ENCODE peak calls at places on chromosomes 5 and 9, in six cellular contexts. I is A549, K is HepG2, B is K562, H is endothelial cell of umbilical vein, G is GM12878. N is an unnamed sample.

GRCh38 chr9:89481161-89481915 is 16.6 kb downstream of the SEMA4D start:
- DNase-seq in G (no peak), B (no peak), I (no peak), H (no peak), K (no peak), N (no peak)

GRCh38 chr9:90394866-90395265 is 247.8 kb downstream of the DIRAS2 start:
- DNase-seq in B (no peak), I (no peak), H (no peak), G (no peak), K (no peak), N (no peak)

GRCh38 chr9:118331622-118332045 is 627.4 kb downstream of the TLR4 start:
- DNase-seq in K (no peak), B (no peak), H (no peak), I (peak), G (no peak), N (no peak)

GRCh38 chr5:95823738-95824609 is 1.4 kb upstream of the GLRX start:
- DNase-seq in K (peak), G (no peak), H (peak), I (peak), B (peak), N (peak)

GRCh38 chr5:74643160-74643562 is 2.6 kb upstream of the ENC1 start:
- DNase-seq in G (no peak), H (peak), I (no peak), K (peak), B (no peak), N (peak)

GRCh38 chr5:153543959-153544470 is 53.5 kb downstream of the GRIA1 start:
- DNase-seq in H (no peak), G (no peak), K (no peak), B (no peak), I (no peak), N (no peak)

GRCh38 chr9:96006961-96007360 is 131.5 kb downstream of the ERCC6L2 start:
- DNase-seq in I (no peak), H (no peak), K (no peak), B (no peak), G (no peak), N (no peak)

GRCh38 chr9:105063665-105064247 is 135.8 kb upstream of the ABCA1 start:
- DNase-seq in H (no peak), G (no peak), K (peak), B (no peak), I (no peak), N (peak)

GRCh38 chr5:130323804-130324454 is 419.7 kb downstream of the CHSY3 start:
- DNase-seq in I (no peak), G (peak), H (peak), B (no peak), K (no peak), N (peak)

GRCh38 chr5:134524826-134525686 is at the start of gene JADE2:
- DNase-seq in K (peak), B (peak), G (no peak), I (peak), H (peak), N (peak)

GRCh38 chr9:82332018-82332773 is 343.6 kb downstream of the SPATA31D1 start:
- DNase-seq in G (no peak), I (peak), K (no peak), H (no peak), B (no peak), N (no peak)

GRCh38 chr5:136424835-136425694 is 59.7 kb upstream of the TRPC7 start:
- DNase-seq in G (no peak), B (peak), I (peak), K (peak), H (peak), N (peak)

GRCh38 chr9:29640507-29640906 is 2067.2 kb upstream of the C9orf72 start:
- DNase-seq in G (no peak), H (no peak), B (no peak), I (no peak), K (no peak), N (no peak)

GRCh38 chr9:79570449-79571308 is 1.1 kb upstream of the TLE4 start:
- DNase-seq in I (peak), H (peak), K (no peak), B (peak), G (no peak), N (peak)

GRCh38 chr5:168132186-168132585 is 159.3 kb upstream of the WWC1 start:
- DNase-seq in K (no peak), B (no peak), G (no peak), H (no peak), I (no peak), N (no peak)

GRCh38 chr9:33130501-33130900 is 36.6 kb downstream of the B4GALT1 start:
- DNase-seq in K (no peak), G (no peak), I (peak), B (no peak), H (peak), N (peak)

GRCh38 chr5:17497446-17497845 is 585 bp upstream of the TAF11L2 start:
- DNase-seq in H (no peak), G (no peak), I (no peak), B (no peak), K (no peak), N (no peak)

GRCh38 chr5:125295405-125295872 is 549.0 kb upstream of the ZNF608 start:
- DNase-seq in G (no peak), K (no peak), I (no peak), B (no peak), H (peak), N (no peak)

GRCh38 chr5:53123702-53124101 is 14.1 kb upstream of the MOCS2 start:
- DNase-seq in I (peak), H (peak), G (no peak), K (no peak), B (no peak), N (no peak)

GRCh38 chr5:164191240-164191639 is 685.8 kb downstream of the MAT2B start:
- DNase-seq in I (no peak), H (peak), K (peak), G (no peak), B (no peak), N (no peak)

GRCh38 chr5:51387854-51388320 is 4.6 kb downstream of the ISL1 start:
- DNase-seq in K (no peak), G (no peak), H (no peak), I (no peak), B (no peak), N (no peak)

GRCh38 chr5:61313960-61314681 is 17.9 kb upstream of the ZSWIM6 start:
- DNase-seq in K (no peak), G (no peak), B (no peak), H (peak), I (no peak), N (peak)

GRCh38 chr5:157108961-157109360 is at the start of gene HAVCR2:
- DNase-seq in K (no peak), H (no peak), I (no peak), B (no peak), G (peak), N (peak)

GRCh38 chr9:75890541-75891276 is at the start of gene PCSK5:
- DNase-seq in G (no peak), K (peak), H (peak), I (peak), B (peak), N (peak)

GRCh38 chr5:127601111-127601510 is 47.8 kb upstream of the CTXN3 start:
- DNase-seq in G (no peak), H (no peak), K (no peak), B (no peak), I (no peak), N (no peak)
- TF ChIP-seq CTCF in G (no peak), H (no peak), K (no peak), B (no peak), I (no peak), N (no peak)

GRCh38 chr5:115831163-115831768 is 10.1 kb downstream of the ATG12 start:
- DNase-seq in H (peak), B (peak), G (no peak), K (peak), I (peak), N (peak)
- TF ChIP-seq MYC in H (no peak), B (no peak), G (no peak), K (no peak), I (no peak), N (no peak)

GRCh38 chr9:8025532-8025931 is 226.0 kb upstream of the DMAC1 start:
- DNase-seq in K (no peak), B (no peak), H (no peak), G (no peak), I (no peak), N (no peak)

GRCh38 chr9:8020161-8020560 is 220.6 kb upstream of the DMAC1 start:
- DNase-seq in H (no peak), B (no peak), K (no peak), G (no peak), I (no peak), N (no peak)

GRCh38 chr9:8014987-8015682 is 215.6 kb upstream of the DMAC1 start:
- DNase-seq in I (no peak), G (no peak), B (no peak), K (no peak), H (no peak), N (no peak)

DNA sequence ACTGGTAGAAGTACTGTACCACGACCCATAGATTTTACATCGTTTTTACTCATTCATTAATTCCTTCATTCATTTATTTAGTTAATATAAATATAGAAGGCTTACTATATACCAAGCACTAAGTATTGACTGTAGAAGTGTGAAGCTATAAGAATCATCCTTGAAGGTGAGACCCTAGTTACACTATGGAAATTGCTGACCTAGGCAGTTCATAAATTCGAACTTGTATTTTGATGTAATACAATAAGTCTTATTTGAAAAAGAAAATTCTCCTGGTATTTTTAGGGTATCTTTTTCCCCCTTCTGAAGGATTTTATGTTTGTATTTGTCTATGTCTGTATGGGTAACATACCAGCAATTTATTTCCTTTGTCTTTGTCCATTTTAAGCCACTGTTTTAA is 220.1 kb upstream of the DMAC1 start:
- DNase-seq in H (no peak), B (no peak), G (no peak), K (no peak), I (no peak), N (no peak)
- TF ChIP-seq CTCF in H (no peak), B (no peak), G (no peak), K (no peak), I (no peak), N (no peak)

DNA sequence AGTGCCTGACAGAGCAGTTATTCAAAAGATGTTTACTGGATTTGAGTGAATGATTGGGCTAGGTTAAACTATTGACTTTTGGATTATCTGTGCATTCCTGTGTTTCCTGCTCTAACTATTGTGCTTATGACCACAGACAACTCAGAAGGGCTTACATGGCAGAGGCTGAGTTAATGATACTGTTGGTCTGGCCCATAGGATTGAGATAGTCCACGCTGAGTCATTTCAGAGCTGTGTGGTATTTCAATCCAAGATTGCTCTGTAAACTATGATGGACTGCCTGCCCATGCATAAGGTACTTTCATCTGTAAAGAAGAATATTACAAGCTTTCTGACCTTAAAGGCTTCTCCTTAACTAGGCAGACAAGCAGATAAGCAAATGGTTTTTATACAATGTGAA is 49.1 kb upstream of the SLIT3 start:
- DNase-seq in I (peak), G (no peak), H (peak), B (no peak), K (no peak), N (no peak)
- TF ChIP-seq MYC in I (no peak), G (no peak), H (no peak), B (no peak), K (no peak), N (no peak)

DNA sequence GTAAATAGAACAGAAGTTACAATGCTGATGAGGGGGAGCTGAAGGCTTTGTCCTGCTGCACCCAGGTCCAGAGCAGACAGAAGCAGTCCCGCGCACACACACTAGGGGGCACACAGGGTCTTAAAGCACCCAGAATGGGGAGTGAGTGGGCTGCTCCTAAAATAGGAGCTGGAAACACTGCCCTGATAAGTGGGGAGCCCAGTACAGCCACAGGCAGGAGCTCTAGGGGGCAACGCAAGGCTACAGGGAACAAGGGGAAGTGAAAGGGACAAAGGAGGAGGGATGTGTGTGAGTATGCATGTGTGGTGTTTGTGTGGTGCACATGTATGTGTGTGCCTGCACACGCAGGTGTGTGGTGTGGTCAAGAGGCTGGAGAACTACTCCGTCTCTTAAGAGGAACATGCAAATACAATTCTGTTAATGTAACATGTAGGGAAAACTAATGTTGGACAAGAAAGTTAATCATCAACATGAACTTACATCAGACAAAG is 191.5 kb downstream of the ROR2 start:
- DNase-seq in G (peak), I (peak), B (peak), K (peak), H (peak), N (peak)
- TF ChIP-seq CTCF in G (peak), I (peak), B (peak), K (peak), H (peak), N (peak)

GRCh38 chr9:109255394-109255793 is 65.5 kb downstream of the EPB41L4B start:
- DNase-seq in I (no peak), K (no peak), G (no peak), B (no peak), H (no peak), N (no peak)

GRCh38 chr9:109263358-109263757 is 57.5 kb downstream of the EPB41L4B start:
- DNase-seq in I (no peak), B (no peak), H (no peak), K (no peak), G (no peak), N (no peak)

GRCh38 chr9:109254317-109254716 is 66.5 kb downstream of the EPB41L4B start:
- DNase-seq in B (no peak), G (no peak), I (no peak), K (no peak), H (no peak), N (no peak)

GRCh38 chr9:109256381-109256780 is 64.5 kb downstream of the EPB41L4B start:
- DNase-seq in G (no peak), H (no peak), K (no peak), I (no peak), B (no peak), N (no peak)

DNA sequence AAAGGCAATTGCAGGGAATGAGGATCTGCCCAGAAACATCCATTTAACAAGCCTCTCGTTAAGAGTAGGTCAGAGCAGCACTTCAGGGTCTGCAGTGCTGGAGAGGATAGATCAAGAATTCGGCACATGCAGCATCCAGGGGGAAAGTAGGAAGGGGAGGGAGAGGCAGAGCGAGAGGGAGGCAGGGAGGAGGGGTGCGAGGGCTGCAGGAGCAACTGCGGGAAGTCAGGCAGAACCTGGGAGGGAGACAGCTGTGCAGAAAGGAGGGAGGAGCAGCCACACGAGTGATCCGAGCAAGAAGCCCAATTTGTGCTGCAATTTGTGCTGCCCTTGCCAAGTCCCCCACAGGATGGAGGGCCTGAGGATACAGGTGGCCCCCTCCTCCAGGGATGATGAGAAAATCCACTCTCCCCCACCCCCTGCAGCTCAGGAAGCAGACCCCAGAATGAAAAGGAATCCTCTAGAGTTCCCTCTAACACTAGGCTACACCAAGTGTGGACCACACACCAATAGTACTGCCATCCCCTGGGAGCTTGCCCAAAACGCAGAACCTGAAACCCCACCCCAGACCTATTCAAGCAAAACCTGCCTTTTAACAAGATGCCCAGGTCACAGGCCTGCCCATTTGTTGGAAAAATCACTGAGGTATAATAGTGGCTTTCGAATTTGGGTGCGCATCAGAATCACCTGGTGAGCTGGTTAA is 62.1 kb downstream of the EPB41L4B start:
- DNase-seq in H (no peak), B (no peak), G (no peak), K (no peak), I (no peak), N (no peak)
- TF ChIP-seq MYC in H (no peak), B (no peak), G (no peak), K (no peak), I (no peak), N (no peak)

DNA sequence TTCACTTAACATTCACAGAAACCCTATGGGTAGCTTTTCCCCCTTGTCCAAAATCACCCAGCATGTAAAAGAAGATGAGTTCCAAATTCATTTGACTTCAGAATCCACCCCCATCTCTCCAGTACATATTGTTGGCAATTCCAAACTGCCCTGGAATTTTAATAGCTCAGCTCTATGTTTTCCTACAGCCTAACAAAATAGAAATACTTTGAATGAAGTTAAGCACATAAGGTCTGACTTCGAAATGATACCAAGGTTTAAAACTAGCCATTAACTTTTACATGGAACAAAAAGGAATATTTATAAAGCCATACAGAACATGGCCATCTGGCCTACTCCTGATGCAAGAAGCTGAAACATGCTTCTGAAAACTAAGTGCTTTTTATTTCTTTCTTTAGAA is 634.3 kb downstream of the PDE4D start:
- DNase-seq in K (no peak), I (no peak), G (no peak), B (no peak), H (no peak), N (no peak)
- TF ChIP-seq CTCF in K (no peak), I (no peak), G (no peak), B (no peak), H (no peak), N (no peak)